ENCODE peak calls at places on chromosomes 5 and 9, in seven cellular contexts. One of them, this sample, is unnamed.

GRCh38 chr9:9016597-9016996 is 1217.0 kb upstream of the DMAC1 start:
- DNase-seq in activated CD8-positive, alpha-beta memory T cell treated with anti-CD3 and anti-CD28 coated beads for 1 hour: no peak
- DNase-seq in NCI-H1092: no peak
- DNase-seq in HEK293T: no peak
- DNase-seq in activated CD4-positive, alpha-beta T cell treated with anti-CD3 and anti-CD28 coated beads, Interleukin-2, amount 50 U/mL, for 1 hour: no peak
- DNase-seq in C1 segment of cervical spinal cord: no peak
- DNase-seq in progenitor cell of endocrine pancreas: no peak
- DNase-seq in this sample: no peak

GRCh38 chr5:140141241-140141640 is 15.5 kb downstream of the IGIP start:
- DNase-seq in activated CD8-positive, alpha-beta memory T cell treated with anti-CD3 and anti-CD28 coated beads for 1 hour: no peak
- DNase-seq in NCI-H1092: no peak
- DNase-seq in HEK293T: no peak
- DNase-seq in activated CD4-positive, alpha-beta T cell treated with anti-CD3 and anti-CD28 coated beads, Interleukin-2, amount 50 U/mL, for 1 hour: no peak
- DNase-seq in C1 segment of cervical spinal cord: no peak
- DNase-seq in progenitor cell of endocrine pancreas: no peak
- DNase-seq in this sample: peak; percentile 2

GRCh38 chr5:134151723-134152122 is 25.0 kb downstream of the SKP1 start:
- DNase-seq in activated CD8-positive, alpha-beta memory T cell treated with anti-CD3 and anti-CD28 coated beads for 1 hour: no peak
- DNase-seq in NCI-H1092: no peak
- DNase-seq in HEK293T: no peak
- DNase-seq in activated CD4-positive, alpha-beta T cell treated with anti-CD3 and anti-CD28 coated beads, Interleukin-2, amount 50 U/mL, for 1 hour: no peak
- DNase-seq in C1 segment of cervical spinal cord: no peak
- DNase-seq in progenitor cell of endocrine pancreas: no peak
- DNase-seq in this sample: no peak

GRCh38 chr5:144142030-144142825 is 28.2 kb downstream of the YIPF5 start:
- DNase-seq in activated CD8-positive, alpha-beta memory T cell treated with anti-CD3 and anti-CD28 coated beads for 1 hour: no peak
- DNase-seq in NCI-H1092: no peak
- DNase-seq in HEK293T: peak; percentile 47
- DNase-seq in activated CD4-positive, alpha-beta T cell treated with anti-CD3 and anti-CD28 coated beads, Interleukin-2, amount 50 U/mL, for 1 hour: no peak
- DNase-seq in C1 segment of cervical spinal cord: no peak
- DNase-seq in progenitor cell of endocrine pancreas: no peak
- DNase-seq in this sample: no peak

GRCh38 chr5:180209137-180209581 is at the start of gene RASGEF1C:
- DNase-seq in activated CD8-positive, alpha-beta memory T cell treated with anti-CD3 and anti-CD28 coated beads for 1 hour: no peak
- DNase-seq in NCI-H1092: peak; percentile 23
- DNase-seq in HEK293T: peak; percentile 95
- DNase-seq in activated CD4-positive, alpha-beta T cell treated with anti-CD3 and anti-CD28 coated beads, Interleukin-2, amount 50 U/mL, for 1 hour: peak; percentile 57
- DNase-seq in C1 segment of cervical spinal cord: no peak
- DNase-seq in progenitor cell of endocrine pancreas: peak; percentile 73
- DNase-seq in this sample: peak; percentile 58

GRCh38 chr9:116692619-116693018 is 5.5 kb downstream of the TRIM32 start:
- DNase-seq in activated CD8-positive, alpha-beta memory T cell treated with anti-CD3 and anti-CD28 coated beads for 1 hour: no peak
- DNase-seq in NCI-H1092: no peak
- DNase-seq in HEK293T: no peak
- DNase-seq in activated CD4-positive, alpha-beta T cell treated with anti-CD3 and anti-CD28 coated beads, Interleukin-2, amount 50 U/mL, for 1 hour: no peak
- DNase-seq in C1 segment of cervical spinal cord: no peak
- DNase-seq in progenitor cell of endocrine pancreas: no peak
- DNase-seq in this sample: no peak

GRCh38 chr5:126251024-126251423 is 172.2 kb upstream of the GRAMD2B start:
- DNase-seq in activated CD8-positive, alpha-beta memory T cell treated with anti-CD3 and anti-CD28 coated beads for 1 hour: no peak
- DNase-seq in NCI-H1092: no peak
- DNase-seq in HEK293T: no peak
- DNase-seq in activated CD4-positive, alpha-beta T cell treated with anti-CD3 and anti-CD28 coated beads, Interleukin-2, amount 50 U/mL, for 1 hour: no peak
- DNase-seq in C1 segment of cervical spinal cord: no peak
- DNase-seq in progenitor cell of endocrine pancreas: no peak
- DNase-seq in this sample: no peak

GRCh38 chr5:151755383-151755782 is 3.0 kb downstream of the ATOX1 start:
- DNase-seq in activated CD8-positive, alpha-beta memory T cell treated with anti-CD3 and anti-CD28 coated beads for 1 hour: no peak
- DNase-seq in NCI-H1092: no peak
- DNase-seq in HEK293T: no peak
- DNase-seq in activated CD4-positive, alpha-beta T cell treated with anti-CD3 and anti-CD28 coated beads, Interleukin-2, amount 50 U/mL, for 1 hour: no peak
- DNase-seq in C1 segment of cervical spinal cord: no peak
- DNase-seq in progenitor cell of endocrine pancreas: no peak
- DNase-seq in this sample: no peak

GRCh38 chr5:79702606-79703380 is 13.2 kb downstream of the CMYA5 start:
- DNase-seq in activated CD8-positive, alpha-beta memory T cell treated with anti-CD3 and anti-CD28 coated beads for 1 hour: no peak
- DNase-seq in NCI-H1092: no peak
- DNase-seq in HEK293T: peak; percentile 27
- DNase-seq in activated CD4-positive, alpha-beta T cell treated with anti-CD3 and anti-CD28 coated beads, Interleukin-2, amount 50 U/mL, for 1 hour: peak; percentile 33
- DNase-seq in C1 segment of cervical spinal cord: no peak
- DNase-seq in progenitor cell of endocrine pancreas: no peak
- DNase-seq in this sample: peak; percentile 16

GRCh38 chr5:88675758-88676636 is 207.0 kb downstream of the MEF2C start:
- DNase-seq in activated CD8-positive, alpha-beta memory T cell treated with anti-CD3 and anti-CD28 coated beads for 1 hour: no peak
- DNase-seq in NCI-H1092: peak; percentile 83
- DNase-seq in HEK293T: peak; percentile 68
- DNase-seq in activated CD4-positive, alpha-beta T cell treated with anti-CD3 and anti-CD28 coated beads, Interleukin-2, amount 50 U/mL, for 1 hour: no peak
- DNase-seq in C1 segment of cervical spinal cord: peak; percentile 67
- DNase-seq in progenitor cell of endocrine pancreas: no peak
- DNase-seq in this sample: no peak

GRCh38 chr5:15010936-15011335 is 139.4 kb upstream of the ANKH start:
- DNase-seq in activated CD8-positive, alpha-beta memory T cell treated with anti-CD3 and anti-CD28 coated beads for 1 hour: no peak
- DNase-seq in NCI-H1092: no peak
- DNase-seq in HEK293T: no peak
- DNase-seq in activated CD4-positive, alpha-beta T cell treated with anti-CD3 and anti-CD28 coated beads, Interleukin-2, amount 50 U/mL, for 1 hour: no peak
- DNase-seq in C1 segment of cervical spinal cord: no peak
- DNase-seq in progenitor cell of endocrine pancreas: no peak
- DNase-seq in this sample: no peak

GRCh38 chr9:137069508-137070071 is 767 bp downstream of the SAPCD2 start:
- DNase-seq in activated CD8-positive, alpha-beta memory T cell treated with anti-CD3 and anti-CD28 coated beads for 1 hour: no peak
- DNase-seq in NCI-H1092: no peak
- DNase-seq in HEK293T: no peak
- DNase-seq in activated CD4-positive, alpha-beta T cell treated with anti-CD3 and anti-CD28 coated beads, Interleukin-2, amount 50 U/mL, for 1 hour: no peak
- DNase-seq in C1 segment of cervical spinal cord: no peak
- DNase-seq in progenitor cell of endocrine pancreas: no peak
- DNase-seq in this sample: no peak

GRCh38 chr9:109604036-109604600 is 106.0 kb upstream of the PTPN3 start:
- DNase-seq in activated CD8-positive, alpha-beta memory T cell treated with anti-CD3 and anti-CD28 coated beads for 1 hour: no peak
- DNase-seq in NCI-H1092: no peak
- DNase-seq in HEK293T: no peak
- DNase-seq in activated CD4-positive, alpha-beta T cell treated with anti-CD3 and anti-CD28 coated beads, Interleukin-2, amount 50 U/mL, for 1 hour: no peak
- DNase-seq in C1 segment of cervical spinal cord: no peak
- DNase-seq in progenitor cell of endocrine pancreas: no peak
- DNase-seq in this sample: no peak

GRCh38 chr5:110038297-110038997 is 348.7 kb downstream of the MAN2A1 start:
- DNase-seq in activated CD8-positive, alpha-beta memory T cell treated with anti-CD3 and anti-CD28 coated beads for 1 hour: no peak
- DNase-seq in NCI-H1092: no peak
- DNase-seq in HEK293T: no peak
- DNase-seq in activated CD4-positive, alpha-beta T cell treated with anti-CD3 and anti-CD28 coated beads, Interleukin-2, amount 50 U/mL, for 1 hour: no peak
- DNase-seq in C1 segment of cervical spinal cord: no peak
- DNase-seq in progenitor cell of endocrine pancreas: no peak
- DNase-seq in this sample: no peak

GRCh38 chr9:127444283-127444920 is 6.8 kb downstream of the RPL12 start:
- DNase-seq in activated CD8-positive, alpha-beta memory T cell treated with anti-CD3 and anti-CD28 coated beads for 1 hour: no peak
- DNase-seq in NCI-H1092: no peak
- DNase-seq in HEK293T: no peak
- DNase-seq in activated CD4-positive, alpha-beta T cell treated with anti-CD3 and anti-CD28 coated beads, Interleukin-2, amount 50 U/mL, for 1 hour: no peak
- DNase-seq in C1 segment of cervical spinal cord: no peak
- DNase-seq in progenitor cell of endocrine pancreas: no peak
- DNase-seq in this sample: no peak

GRCh38 chr5:158590936-158591863 is 508.5 kb downstream of the EBF1 start:
- DNase-seq in activated CD8-positive, alpha-beta memory T cell treated with anti-CD3 and anti-CD28 coated beads for 1 hour: no peak
- DNase-seq in NCI-H1092: peak; percentile 26
- DNase-seq in HEK293T: peak; percentile 17
- DNase-seq in activated CD4-positive, alpha-beta T cell treated with anti-CD3 and anti-CD28 coated beads, Interleukin-2, amount 50 U/mL, for 1 hour: no peak
- DNase-seq in C1 segment of cervical spinal cord: no peak
- DNase-seq in progenitor cell of endocrine pancreas: no peak
- DNase-seq in this sample: no peak

GRCh38 chr9:70832487-70832886 is 288.9 kb downstream of the TRPM3 start:
- DNase-seq in activated CD8-positive, alpha-beta memory T cell treated with anti-CD3 and anti-CD28 coated beads for 1 hour: no peak
- DNase-seq in NCI-H1092: no peak
- DNase-seq in HEK293T: no peak
- DNase-seq in activated CD4-positive, alpha-beta T cell treated with anti-CD3 and anti-CD28 coated beads, Interleukin-2, amount 50 U/mL, for 1 hour: no peak
- DNase-seq in C1 segment of cervical spinal cord: no peak
- DNase-seq in progenitor cell of endocrine pancreas: no peak
- DNase-seq in this sample: no peak

GRCh38 chr5:163571755-163572154 is 66.3 kb downstream of the MAT2B start:
- DNase-seq in activated CD8-positive, alpha-beta memory T cell treated with anti-CD3 and anti-CD28 coated beads for 1 hour: no peak
- DNase-seq in NCI-H1092: no peak
- DNase-seq in HEK293T: no peak
- DNase-seq in activated CD4-positive, alpha-beta T cell treated with anti-CD3 and anti-CD28 coated beads, Interleukin-2, amount 50 U/mL, for 1 hour: no peak
- DNase-seq in C1 segment of cervical spinal cord: no peak
- DNase-seq in progenitor cell of endocrine pancreas: no peak
- DNase-seq in this sample: no peak

GRCh38 chr5:17172801-17173200 is 44.6 kb upstream of the BASP1 start:
- DNase-seq in activated CD8-positive, alpha-beta memory T cell treated with anti-CD3 and anti-CD28 coated beads for 1 hour: no peak
- DNase-seq in NCI-H1092: no peak
- DNase-seq in HEK293T: no peak
- DNase-seq in activated CD4-positive, alpha-beta T cell treated with anti-CD3 and anti-CD28 coated beads, Interleukin-2, amount 50 U/mL, for 1 hour: no peak
- DNase-seq in C1 segment of cervical spinal cord: no peak
- DNase-seq in progenitor cell of endocrine pancreas: no peak
- DNase-seq in this sample: no peak

GRCh38 chr9:133690111-133690561 is 48.0 kb downstream of the SARDH start:
- DNase-seq in activated CD8-positive, alpha-beta memory T cell treated with anti-CD3 and anti-CD28 coated beads for 1 hour: no peak
- DNase-seq in NCI-H1092: no peak
- DNase-seq in HEK293T: no peak
- DNase-seq in activated CD4-positive, alpha-beta T cell treated with anti-CD3 and anti-CD28 coated beads, Interleukin-2, amount 50 U/mL, for 1 hour: no peak
- DNase-seq in C1 segment of cervical spinal cord: no peak
- DNase-seq in progenitor cell of endocrine pancreas: no peak
- DNase-seq in this sample: no peak

GRCh38 chr9:129401623-129402340 is 219.1 kb downstream of the C9orf50 start:
- DNase-seq in activated CD8-positive, alpha-beta memory T cell treated with anti-CD3 and anti-CD28 coated beads for 1 hour: no peak
- DNase-seq in NCI-H1092: no peak
- DNase-seq in HEK293T: no peak
- DNase-seq in activated CD4-positive, alpha-beta T cell treated with anti-CD3 and anti-CD28 coated beads, Interleukin-2, amount 50 U/mL, for 1 hour: no peak
- DNase-seq in C1 segment of cervical spinal cord: no peak
- DNase-seq in progenitor cell of endocrine pancreas: no peak
- DNase-seq in this sample: no peak

GRCh38 chr5:90434116-90434714 is 24.7 kb upstream of the CETN3 start:
- DNase-seq in activated CD8-positive, alpha-beta memory T cell treated with anti-CD3 and anti-CD28 coated beads for 1 hour: peak; percentile 16
- DNase-seq in NCI-H1092: no peak
- DNase-seq in HEK293T: peak; percentile 47
- DNase-seq in activated CD4-positive, alpha-beta T cell treated with anti-CD3 and anti-CD28 coated beads, Interleukin-2, amount 50 U/mL, for 1 hour: peak; percentile 37
- DNase-seq in C1 segment of cervical spinal cord: no peak
- DNase-seq in progenitor cell of endocrine pancreas: peak; percentile 30
- DNase-seq in this sample: no peak

GRCh38 chr5:1104327-1105006 is 7.4 kb downstream of the SLC12A7 start:
- DNase-seq in activated CD8-positive, alpha-beta memory T cell treated with anti-CD3 and anti-CD28 coated beads for 1 hour: peak; percentile 31
- DNase-seq in NCI-H1092: no peak
- DNase-seq in HEK293T: no peak
- DNase-seq in activated CD4-positive, alpha-beta T cell treated with anti-CD3 and anti-CD28 coated beads, Interleukin-2, amount 50 U/mL, for 1 hour: no peak
- DNase-seq in C1 segment of cervical spinal cord: no peak
- DNase-seq in progenitor cell of endocrine pancreas: no peak
- DNase-seq in this sample: peak; percentile 65

GRCh38 chr9:109918359-109919163 is 138.6 kb downstream of the PALM2AKAP2 start:
- DNase-seq in activated CD8-positive, alpha-beta memory T cell treated with anti-CD3 and anti-CD28 coated beads for 1 hour: no peak
- DNase-seq in NCI-H1092: peak; percentile 51
- DNase-seq in HEK293T: no peak
- DNase-seq in activated CD4-positive, alpha-beta T cell treated with anti-CD3 and anti-CD28 coated beads, Interleukin-2, amount 50 U/mL, for 1 hour: no peak
- DNase-seq in C1 segment of cervical spinal cord: no peak
- DNase-seq in progenitor cell of endocrine pancreas: no peak
- DNase-seq in this sample: peak; percentile 56

GRCh38 chr5:90161399-90161798 is 248.2 kb downstream of the CETN3 start:
- DNase-seq in activated CD8-positive, alpha-beta memory T cell treated with anti-CD3 and anti-CD28 coated beads for 1 hour: no peak
- DNase-seq in NCI-H1092: no peak
- DNase-seq in HEK293T: peak; percentile 15
- DNase-seq in activated CD4-positive, alpha-beta T cell treated with anti-CD3 and anti-CD28 coated beads, Interleukin-2, amount 50 U/mL, for 1 hour: no peak
- DNase-seq in C1 segment of cervical spinal cord: no peak
- DNase-seq in progenitor cell of endocrine pancreas: no peak
- DNase-seq in this sample: no peak

GRCh38 chr5:67802766-67803165 is 412.8 kb upstream of the PIK3R1 start:
- DNase-seq in activated CD8-positive, alpha-beta memory T cell treated with anti-CD3 and anti-CD28 coated beads for 1 hour: no peak
- DNase-seq in NCI-H1092: no peak
- DNase-seq in HEK293T: no peak
- DNase-seq in activated CD4-positive, alpha-beta T cell treated with anti-CD3 and anti-CD28 coated beads, Interleukin-2, amount 50 U/mL, for 1 hour: no peak
- DNase-seq in C1 segment of cervical spinal cord: no peak
- DNase-seq in progenitor cell of endocrine pancreas: no peak
- DNase-seq in this sample: no peak

GRCh38 chr5:172361566-172362238 is 78.1 kb upstream of the UBTD2 start:
- DNase-seq in activated CD8-positive, alpha-beta memory T cell treated with anti-CD3 and anti-CD28 coated beads for 1 hour: no peak
- DNase-seq in NCI-H1092: no peak
- DNase-seq in HEK293T: no peak
- DNase-seq in activated CD4-positive, alpha-beta T cell treated with anti-CD3 and anti-CD28 coated beads, Interleukin-2, amount 50 U/mL, for 1 hour: no peak
- DNase-seq in C1 segment of cervical spinal cord: no peak
- DNase-seq in progenitor cell of endocrine pancreas: no peak
- DNase-seq in this sample: no peak